ENCODE peak calls at places on chromosomes 6 and 20, in six cellular contexts. One of them, this sample, is unnamed.

GRCh38 chr6:11366934-11367637 is 134.6 kb upstream of the NEDD9 start:
- DNase-seq in nephron progenitor cell: no peak
- DNase-seq in foreskin keratinocyte: no peak
- DNase-seq in mucosa of descending colon: no peak
- DNase-seq in A673: no peak
- DNase-seq in thyroid gland: no peak
- DNase-seq in this sample: no peak

GRCh38 chr6:167736486-167737204 is 90.1 kb upstream of the AFDN start:
- DNase-seq in nephron progenitor cell: no peak
- DNase-seq in foreskin keratinocyte: no peak
- DNase-seq in mucosa of descending colon: no peak
- DNase-seq in A673: no peak
- DNase-seq in thyroid gland: no peak
- DNase-seq in this sample: no peak

GRCh38 chr6:105087571-105088211 is 92.1 kb downstream of the POPDC3 start:
- DNase-seq in nephron progenitor cell: no peak
- DNase-seq in foreskin keratinocyte: no peak
- DNase-seq in mucosa of descending colon: no peak
- DNase-seq in A673: peak; percentile 54
- DNase-seq in thyroid gland: peak; percentile 36
- DNase-seq in this sample: peak; percentile 58

GRCh38 chr6:159074120-159074684 is 29.4 kb upstream of the TAGAP start:
- DNase-seq in nephron progenitor cell: no peak
- DNase-seq in foreskin keratinocyte: no peak
- DNase-seq in mucosa of descending colon: no peak
- DNase-seq in A673: peak; percentile 44
- DNase-seq in thyroid gland: no peak
- DNase-seq in this sample: no peak

GRCh38 chr6:170046786-170047626 is 243.9 kb downstream of the DLL1 start:
- DNase-seq in nephron progenitor cell: no peak
- DNase-seq in foreskin keratinocyte: no peak
- DNase-seq in mucosa of descending colon: no peak
- DNase-seq in A673: no peak
- DNase-seq in thyroid gland: no peak
- DNase-seq in this sample: peak; percentile 7

GRCh38 chr20:10716855-10717254 is 43.1 kb upstream of the JAG1 start:
- DNase-seq in nephron progenitor cell: no peak
- DNase-seq in foreskin keratinocyte: no peak
- DNase-seq in mucosa of descending colon: no peak
- DNase-seq in A673: peak; percentile 90
- DNase-seq in thyroid gland: no peak
- DNase-seq in this sample: no peak

GRCh38 chr6:32700391-32701040 is 34.1 kb upstream of the HLA-DQB1 start:
- DNase-seq in nephron progenitor cell: peak; percentile 55
- DNase-seq in foreskin keratinocyte: no peak
- DNase-seq in mucosa of descending colon: no peak
- DNase-seq in A673: peak; percentile 69
- DNase-seq in thyroid gland: peak; percentile 20
- DNase-seq in this sample: peak; percentile 51

GRCh38 chr6:19153270-19153980 is 683.7 kb upstream of the ID4 start:
- DNase-seq in nephron progenitor cell: no peak
- DNase-seq in foreskin keratinocyte: no peak
- DNase-seq in mucosa of descending colon: no peak
- DNase-seq in A673: no peak
- DNase-seq in thyroid gland: no peak
- DNase-seq in this sample: no peak

GRCh38 chr6:79239538-79240168 is 5.2 kb upstream of the HMGN3 start:
- DNase-seq in nephron progenitor cell: no peak
- DNase-seq in foreskin keratinocyte: no peak
- DNase-seq in mucosa of descending colon: no peak
- DNase-seq in A673: no peak
- DNase-seq in thyroid gland: no peak
- DNase-seq in this sample: no peak

GRCh38 chr20:13262302-13262650 is 41.2 kb downstream of the ISM1 start:
- DNase-seq in nephron progenitor cell: no peak
- DNase-seq in foreskin keratinocyte: no peak
- DNase-seq in mucosa of descending colon: no peak
- DNase-seq in A673: no peak
- DNase-seq in thyroid gland: no peak
- DNase-seq in this sample: no peak
- TF ChIP-seq CTCF in nephron progenitor cell: peak; percentile 5
- TF ChIP-seq CTCF in foreskin keratinocyte: no peak
- TF ChIP-seq CTCF in mucosa of descending colon: no peak
- TF ChIP-seq CTCF in A673: no peak
- TF ChIP-seq CTCF in thyroid gland: no peak
- TF ChIP-seq CTCF in this sample: no peak

DNA sequence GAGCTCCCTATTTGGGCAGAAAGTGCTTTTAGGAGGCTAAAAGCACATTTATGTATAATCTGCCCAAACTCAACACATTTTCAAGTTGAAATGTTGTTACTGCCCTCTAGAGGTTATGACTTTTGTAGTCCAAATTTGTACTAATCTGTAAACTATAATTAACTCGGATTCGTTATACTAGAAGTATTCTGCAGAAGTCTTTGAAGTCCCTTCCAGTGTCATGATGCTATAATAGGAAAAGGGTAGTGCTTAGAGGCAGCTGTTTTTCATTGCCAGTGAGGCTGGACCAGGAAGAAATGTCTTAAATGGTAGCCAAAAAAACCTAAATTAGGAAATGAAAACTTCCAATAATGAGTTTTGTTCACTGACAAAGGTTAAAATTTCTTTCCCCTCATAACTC is 44.8 kb upstream of the EMILIN3 start:
- DNase-seq in nephron progenitor cell: no peak
- DNase-seq in foreskin keratinocyte: no peak
- DNase-seq in mucosa of descending colon: no peak
- DNase-seq in A673: peak; percentile 26
- DNase-seq in thyroid gland: no peak
- DNase-seq in this sample: no peak
- TF ChIP-seq CTCF in nephron progenitor cell: no peak
- TF ChIP-seq CTCF in foreskin keratinocyte: peak; percentile 70
- TF ChIP-seq CTCF in mucosa of descending colon: no peak
- TF ChIP-seq CTCF in A673: peak; percentile 56
- TF ChIP-seq CTCF in thyroid gland: peak; percentile 40
- TF ChIP-seq CTCF in this sample: no peak

GRCh38 chr6:76701610-76702009 is 629.1 kb upstream of the IMPG1 start:
- DNase-seq in nephron progenitor cell: no peak
- DNase-seq in foreskin keratinocyte: no peak
- DNase-seq in mucosa of descending colon: no peak
- DNase-seq in A673: no peak
- DNase-seq in thyroid gland: no peak
- DNase-seq in this sample: no peak
- TF ChIP-seq CTCF in nephron progenitor cell: no peak
- TF ChIP-seq CTCF in foreskin keratinocyte: peak; percentile 36
- TF ChIP-seq CTCF in mucosa of descending colon: no peak
- TF ChIP-seq CTCF in A673: no peak
- TF ChIP-seq CTCF in thyroid gland: no peak
- TF ChIP-seq CTCF in this sample: no peak

GRCh38 chr20:47854687-47855212 is 69.5 kb upstream of the SULF2 start:
- DNase-seq in nephron progenitor cell: no peak
- DNase-seq in foreskin keratinocyte: no peak
- DNase-seq in mucosa of descending colon: peak; percentile 42
- DNase-seq in A673: peak; percentile 59
- DNase-seq in thyroid gland: no peak
- DNase-seq in this sample: no peak
- TF ChIP-seq CTCF in nephron progenitor cell: no peak
- TF ChIP-seq CTCF in foreskin keratinocyte: peak; percentile 80
- TF ChIP-seq CTCF in mucosa of descending colon: no peak
- TF ChIP-seq CTCF in A673: peak; percentile 65
- TF ChIP-seq CTCF in thyroid gland: no peak
- TF ChIP-seq CTCF in this sample: peak; percentile 13

GRCh38 chr6:36443498-36443844 is 671 bp downstream of the KCTD20 start:
- DNase-seq in nephron progenitor cell: no peak
- DNase-seq in foreskin keratinocyte: no peak
- DNase-seq in mucosa of descending colon: no peak
- DNase-seq in A673: no peak
- DNase-seq in thyroid gland: no peak
- DNase-seq in this sample: no peak

GRCh38 chr6:36445651-36446050 is 2.9 kb downstream of the KCTD20 start:
- DNase-seq in nephron progenitor cell: no peak
- DNase-seq in foreskin keratinocyte: no peak
- DNase-seq in mucosa of descending colon: no peak
- DNase-seq in A673: no peak
- DNase-seq in thyroid gland: no peak
- DNase-seq in this sample: no peak

GRCh38 chr6:36442671-36443497 is at the start of the genes KCTD20 and PXT1:
- DNase-seq in nephron progenitor cell: peak; percentile 83
- DNase-seq in foreskin keratinocyte: peak; percentile 49
- DNase-seq in mucosa of descending colon: peak; percentile 92
- DNase-seq in A673: peak; percentile 95
- DNase-seq in thyroid gland: peak; percentile 86
- DNase-seq in this sample: peak; percentile 90

GRCh38 chr6:36444470-36444869 is 1.7 kb downstream of the KCTD20 start:
- DNase-seq in nephron progenitor cell: no peak
- DNase-seq in foreskin keratinocyte: peak; percentile 36
- DNase-seq in mucosa of descending colon: no peak
- DNase-seq in A673: no peak
- DNase-seq in thyroid gland: no peak
- DNase-seq in this sample: no peak

GRCh38 chr6:36443951-36444428 is 1.2 kb downstream of the KCTD20 start:
- DNase-seq in nephron progenitor cell: no peak
- DNase-seq in foreskin keratinocyte: peak; percentile 5
- DNase-seq in mucosa of descending colon: no peak
- DNase-seq in A673: peak; percentile 32
- DNase-seq in thyroid gland: no peak
- DNase-seq in this sample: no peak
- TF ChIP-seq CTCF in nephron progenitor cell: no peak
- TF ChIP-seq CTCF in foreskin keratinocyte: peak; percentile 48
- TF ChIP-seq CTCF in mucosa of descending colon: no peak
- TF ChIP-seq CTCF in A673: peak; percentile 25
- TF ChIP-seq CTCF in thyroid gland: no peak
- TF ChIP-seq CTCF in this sample: peak; percentile 5